ENCODE peak calls at places on chromosomes 13 and 19, in eight cellular contexts. B is fibroblast of lung; Z is AG04450; F is aorta; Y is body of pancreas; X is adrenal gland; E is thoracic aorta; P is effector memory CD4-positive, alpha-beta T cell. Q is an unnamed sample.
A peak's percentile ranks its signal among the peaks of the same experiment; 100 is the strongest.

GRCh38 chr19:33024398-33024797 is 40.3 kb downstream of the RHPN2 start:
- DNase-seq in Z (no peak), Y (no peak), F (no peak), B (no peak), X (no peak), P (no peak), E (no peak), Q (no peak)

GRCh38 chr19:9836021-9836420 is 903 bp downstream of the PIN1 start:
- DNase-seq in B (peak; percentile 22), P (no peak), Z (no peak), E (no peak), F (no peak), Y (no peak), X (no peak), Q (peak; percentile 69)

GRCh38 chr13:78193853-78194252 is 275.2 kb upstream of the EDNRB start:
- DNase-seq in B (peak; percentile 46), F (no peak), X (no peak), P (no peak), Z (no peak), E (no peak), Y (no peak), Q (no peak)

GRCh38 chr13:40379794-40380608 is 286.4 kb downstream of the FOXO1 start:
- DNase-seq in E (no peak), Y (no peak), P (no peak), F (no peak), X (no peak), Z (no peak), B (no peak), Q (no peak)

GRCh38 chr19:14333101-14333871 is 48.0 kb upstream of the ADGRE5 start:
- DNase-seq in F (no peak), Z (no peak), E (no peak), X (peak; percentile 20), P (no peak), B (peak; percentile 33), Y (no peak), Q (peak; percentile 12)

GRCh38 chr13:23159587-23160240 is 21.1 kb upstream of the SGCG start:
- DNase-seq in B (no peak), P (no peak), E (no peak), Y (no peak), F (peak; percentile 78), X (no peak), Z (no peak), Q (no peak)

GRCh38 chr19:11942843-11943108 is 17.9 kb downstream of the ZNF700 start:
- DNase-seq in E (no peak), F (no peak), Y (no peak), B (no peak), P (no peak), Z (no peak), X (no peak), Q (no peak)

GRCh38 chr19:21568816-21569496 is 63.6 kb downstream of the ZNF429 start:
- DNase-seq in B (peak; percentile 92), E (peak; percentile 39), Y (peak; percentile 89), X (peak; percentile 94), P (peak; percentile 79), Z (no peak), F (peak; percentile 87), Q (peak; percentile 72)

GRCh38 chr13:105982219-105982618 is 553.2 kb downstream of the EFNB2 start:
- DNase-seq in P (no peak), Y (no peak), B (no peak), X (no peak), F (no peak), Z (no peak), E (no peak), Q (no peak)

GRCh38 chr13:85657942-85658341 is 141.3 kb downstream of the SLITRK6 start:
- DNase-seq in B (no peak), X (no peak), Y (no peak), Z (no peak), P (no peak), E (no peak), F (no peak), Q (no peak)

GRCh38 chr13:31204592-31204991 is 4.8 kb downstream of the B3GLCT start:
- DNase-seq in Y (no peak), F (no peak), X (no peak), B (peak; percentile 78), Z (no peak), E (no peak), P (no peak), Q (peak; percentile 59)

GRCh38 chr19:6062274-6062673 is 48.0 kb downstream of the RFX2 start:
- DNase-seq in B (peak; percentile 58), P (peak; percentile 39), Y (no peak), F (peak; percentile 78), Z (no peak), X (peak; percentile 59), E (peak; percentile 52), Q (no peak)

GRCh38 chr13:111323549-111323948 is 3.1 kb downstream of the TEX29 start:
- DNase-seq in B (no peak), F (peak; percentile 38), Z (no peak), E (no peak), P (no peak), Y (no peak), X (no peak), Q (no peak)

GRCh38 chr13:100131863-100132574 is 43.1 kb downstream of the PCCA start:
- DNase-seq in E (no peak), F (no peak), Y (no peak), Z (peak; percentile 23), P (no peak), X (no peak), B (peak; percentile 96), Q (peak; percentile 62)

GRCh38 chr19:4256563-4256962 is 9.7 kb downstream of the YJU2 start:
- DNase-seq in X (no peak), Z (no peak), E (no peak), P (no peak), F (no peak), B (no peak), Y (no peak), Q (no peak)

GRCh38 chr13:19181621-19182485 is at the start of gene TUBA3C:
- DNase-seq in X (no peak), E (no peak), F (peak; percentile 69), Y (no peak), Z (no peak), P (no peak), B (no peak), Q (no peak)

DNA sequence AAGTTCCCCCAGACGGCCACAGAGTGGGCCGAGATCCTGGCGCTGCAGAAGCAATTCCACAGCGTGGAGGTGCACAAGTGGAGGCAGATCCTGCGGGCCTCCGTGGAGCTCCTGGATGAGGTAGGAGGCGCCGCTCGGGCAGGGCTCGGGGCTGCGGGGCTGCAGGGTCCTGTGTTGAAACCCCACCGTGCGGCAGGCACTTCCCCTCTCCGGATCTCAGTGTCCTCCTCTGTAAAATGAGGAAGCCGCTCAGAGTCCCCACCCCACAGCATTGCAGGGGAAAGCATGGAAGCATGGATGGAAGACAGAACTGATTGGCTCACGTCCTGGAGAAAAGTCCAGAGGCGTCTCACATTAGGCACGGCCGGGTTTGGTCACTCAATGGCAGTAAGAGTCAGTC is 6.8 kb upstream of the SCN1B start:
- DNase-seq in B (no peak), F (peak; percentile 70), Y (no peak), X (no peak), E (no peak), P (no peak), Z (no peak), Q (no peak)
- H3K9me3 ChIP-seq in B (no peaks in the 10 kb centered on the region), F (no peaks in the 10 kb centered on the region), Y (no peaks in the 10 kb centered on the region), X (no peaks in the 10 kb centered on the region), E (no peaks in the 10 kb centered on the region), P (no peaks in the 10 kb centered on the region), Z (no peaks in the 10 kb centered on the region), Q (no peaks in the 10 kb centered on the region)

DNA sequence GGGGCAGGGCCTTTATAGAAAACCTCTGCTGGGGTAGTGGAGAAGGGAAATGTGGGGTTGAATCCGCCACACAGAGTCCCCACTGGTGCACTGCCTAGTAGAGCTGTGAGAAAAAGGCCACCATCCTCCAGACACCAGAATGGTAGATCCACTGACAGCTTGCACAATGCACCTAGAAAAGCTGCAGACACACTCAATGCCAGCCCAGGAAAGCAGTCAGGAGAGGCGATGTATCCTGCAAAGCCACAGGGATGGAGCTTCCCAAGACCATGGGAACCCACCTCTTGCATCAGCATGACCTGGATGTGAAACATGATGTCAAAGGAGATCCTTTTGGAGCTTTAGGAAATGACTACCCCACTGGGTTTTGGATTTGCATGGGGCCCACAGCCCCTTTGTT is 958.0 kb upstream of the MIR17HG start:
- DNase-seq in X (no peak), B (no peak), Z (no peak), F (no peak), E (no peak), P (no peak), Y (no peak), Q (no peak)
- H3K9me3 ChIP-seq in X (no peaks in the 10 kb centered on the region), B (no peaks in the 10 kb centered on the region), Z (no peaks in the 10 kb centered on the region), F (no peaks in the 10 kb centered on the region), E (no peaks in the 10 kb centered on the region), P (no peaks in the 10 kb centered on the region), Y (no peaks in the 10 kb centered on the region), Q (no peaks in the 10 kb centered on the region)

DNA sequence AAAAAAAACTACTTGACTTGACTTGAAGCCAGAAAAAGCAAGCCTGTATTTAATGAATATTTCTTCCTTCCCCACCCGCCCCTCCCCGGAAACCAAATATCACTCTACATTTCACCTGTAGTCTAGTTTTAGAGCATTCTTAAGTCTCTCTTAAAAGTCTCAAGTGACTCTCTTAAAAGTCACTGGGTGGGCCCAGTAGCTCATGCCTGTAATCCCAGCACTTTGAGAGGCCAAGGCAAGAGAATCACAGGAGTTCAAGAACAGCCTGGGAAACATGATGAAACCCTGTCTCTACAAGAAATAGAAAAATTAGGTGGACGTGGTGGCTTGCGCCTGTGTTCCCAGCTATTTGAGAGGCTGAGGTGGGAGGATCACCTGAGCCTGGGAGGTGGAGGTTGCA is 72.0 kb downstream of the TSC22D1 start:
- DNase-seq in Y (no peak), Z (no peak), P (no peak), F (no peak), B (no peak), X (no peak), E (no peak), Q (no peak)
- H3K9me3 ChIP-seq in Y (no peaks in the 10 kb centered on the region), Z (no peaks in the 10 kb centered on the region), P (no peaks in the 10 kb centered on the region), F (no peaks in the 10 kb centered on the region), B (no peaks in the 10 kb centered on the region), X (no peaks in the 10 kb centered on the region), E (no peaks in the 10 kb centered on the region), Q (no peaks in the 10 kb centered on the region)

GRCh38 chr19:57320180-57321084 is at the start of gene ZNF543:
- DNase-seq in Y (peak; percentile 91), B (peak; percentile 96), E (peak; percentile 74), F (peak; percentile 99), X (peak; percentile 98), P (peak; percentile 83), Z (peak; percentile 86), Q (peak; percentile 99)

GRCh38 chr19:57321164-57321563 is 892 bp downstream of the ZNF543 start:
- DNase-seq in Y (no peak), P (no peak), X (no peak), B (no peak), Z (no peak), E (no peak), F (no peak), Q (peak; percentile 12)

GRCh38 chr19:57327993-57328392 is 7.7 kb downstream of the ZNF543 start:
- DNase-seq in B (no peak), X (no peak), E (no peak), Y (no peak), F (no peak), P (no peak), Z (no peak), Q (no peak)

GRCh38 chr19:57321746-57322145 is 1.5 kb downstream of the ZNF543 start:
- DNase-seq in F (no peak), P (no peak), X (no peak), Z (no peak), E (no peak), B (no peak), Y (no peak), Q (no peak)

DNA sequence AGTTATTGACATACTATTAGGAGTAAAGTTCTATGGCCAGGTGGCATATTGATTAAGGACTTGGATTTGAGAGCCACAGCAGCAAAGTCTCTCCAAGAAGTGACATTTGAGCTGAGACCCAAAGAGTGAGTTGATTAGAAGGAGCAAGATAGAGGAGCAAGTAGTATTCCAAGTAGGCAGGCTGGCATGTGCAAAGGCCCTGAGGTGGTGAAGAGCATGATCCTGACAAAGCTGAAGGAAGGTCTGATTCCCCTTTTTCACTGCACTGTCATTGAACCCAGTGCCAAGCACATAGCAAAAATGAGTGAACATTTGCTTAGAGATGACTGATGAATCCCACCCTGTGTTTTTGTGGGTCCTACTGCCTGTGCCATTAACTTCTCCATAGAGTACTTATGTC is 4.7 kb downstream of the ZNF543 start:
- DNase-seq in X (no peak), E (no peak), P (no peak), B (no peak), F (no peak), Z (no peak), Y (no peak), Q (no peak)
- H3K9me3 ChIP-seq in X (no peaks in the 10 kb centered on the region), E (peaks cover 39% of the 10 kb centered on the region), P (peaks cover 21% of the 10 kb centered on the region), B (no peaks in the 10 kb centered on the region), F (peaks cover 29% of the 10 kb centered on the region), Z (peaks cover 12% of the 10 kb centered on the region), Y (no peaks in the 10 kb centered on the region), Q (peaks cover 4% of the 10 kb centered on the region)